ENCODE peak calls at places on chromosomes 4 and X, in ten cellular contexts. N is NCI-H1105 treated with DMSO at 0.1 percent for 48 hours; I is effector memory CD4-positive, alpha-beta T cell; O is brain microvascular endothelial cell; U is suprapubic skin; P is CD4-positive, alpha-beta T cell; E is NCI-H748 treated with DMSO at 0.1 percent for 48 hours; M is ovary; W is A172; Q is KG1. G is an unnamed sample.

GRCh38 chr4:94766856-94767255 is 9.1 kb downstream of the BMPR1B start:
- DNase-seq in M (no peak), W (peak; percentile 6), Q (no peak), I (no peak), P (no peak), U (no peak), O (peak; percentile 14), E (no peak), N (no peak), G (no peak)

GRCh38 chr4:72714482-72715279 is 145.7 kb upstream of the ADAMTS3 start:
- DNase-seq in P (no peak), M (no peak), Q (no peak), U (no peak), W (no peak), N (no peak), I (no peak), O (no peak), E (no peak), G (no peak)

GRCh38 chrX:14902536-14902935 is 29.3 kb downstream of the MOSPD2 start:
- DNase-seq in E (no peak), M (no peak), W (no peak), P (no peak), O (no peak), N (peak; percentile 2), Q (no peak), U (no peak), I (no peak), G (no peak)

GRCh38 chr4:173529505-173530325 is at the start of gene HAND2:
- DNase-seq in O (no peak), E (peak; percentile 46), N (peak; percentile 73), I (no peak), U (no peak), W (peak; percentile 13), Q (no peak), P (no peak), M (peak; percentile 80), G (no peak)

GRCh38 chr4:60216752-60217151 is 983.4 kb upstream of the ADGRL3 start:
- DNase-seq in I (no peak), N (no peak), U (no peak), O (peak; percentile 84), W (peak; percentile 49), P (no peak), E (no peak), M (no peak), Q (no peak), G (no peak)

GRCh38 chrX:100615015-100615414 is 21.6 kb downstream of the TSPAN6 start:
- DNase-seq in E (no peak), M (peak; percentile 32), U (no peak), W (peak; percentile 21), Q (no peak), O (peak; percentile 43), I (no peak), N (peak; percentile 12), P (no peak), G (no peak)

GRCh38 chrX:103554687-103555417 is 30.5 kb upstream of the TCEAL4 start:
- DNase-seq in I (peak; percentile 33), M (peak; percentile 48), Q (no peak), O (peak; percentile 49), E (no peak), W (no peak), U (no peak), P (peak; percentile 47), N (peak; percentile 79), G (peak; percentile 21)

GRCh38 chrX:530726-531610 is 99.6 kb upstream of the SHOX start:
- DNase-seq in Q (no peak), N (no peak), U (no peak), I (no peak), P (no peak), E (no peak), M (no peak), O (no peak), W (no peak), G (no peak)

GRCh38 chr4:76197971-76198410 is 15.6 kb downstream of the SCARB2 start:
- DNase-seq in W (no peak), U (no peak), O (peak; percentile 71), Q (peak; percentile 85), M (peak; percentile 67), N (peak; percentile 88), P (no peak), I (no peak), E (peak; percentile 78), G (no peak)

GRCh38 chrX:9534686-9535085 is 69.8 kb downstream of the TBL1X start:
- DNase-seq in M (no peak), E (no peak), U (no peak), P (no peak), Q (no peak), N (no peak), O (no peak), W (no peak), I (no peak), G (no peak)

GRCh38 chr4:52199574-52200338 is 148.7 kb downstream of the SPATA18 start:
- DNase-seq in Q (no peak), N (no peak), E (no peak), O (peak; percentile 7), W (peak; percentile 50), M (no peak), U (no peak), P (no peak), I (no peak), G (no peak)

GRCh38 chr4:128380306-128380705 is 92.7 kb upstream of the PGRMC2 start:
- DNase-seq in N (no peak), W (no peak), Q (no peak), U (no peak), E (no peak), M (no peak), P (no peak), I (no peak), O (no peak), G (no peak)

GRCh38 chr4:8147231-8147970 is 11.2 kb downstream of the ABLIM2 start:
- DNase-seq in P (no peak), N (no peak), I (no peak), W (no peak), M (no peak), Q (no peak), O (no peak), U (no peak), E (no peak), G (no peak)

GRCh38 chrX:115906881-115907280 is 263.7 kb upstream of the AGTR2 start:
- DNase-seq in W (no peak), I (no peak), P (no peak), E (no peak), N (no peak), M (no peak), O (no peak), U (no peak), Q (no peak), G (no peak)

GRCh38 chr4:73662709-73663546 is 42.7 kb upstream of the RASSF6 start:
- DNase-seq in I (no peak), U (no peak), Q (peak; percentile 49), N (peak; percentile 40), O (peak; percentile 47), E (peak; percentile 20), W (peak; percentile 23), P (no peak), M (no peak), G (no peak)

GRCh38 chr4:24053906-24054305 is 164.1 kb upstream of the PPARGC1A start:
- DNase-seq in N (no peak), E (no peak), W (no peak), M (no peak), O (no peak), U (no peak), P (no peak), I (no peak), Q (no peak), G (no peak)

GRCh38 chr4:19547463-19547862 is 704.2 kb upstream of the SLIT2 start:
- DNase-seq in E (no peak), M (no peak), N (no peak), I (no peak), O (no peak), W (no peak), P (no peak), Q (no peak), U (no peak), G (no peak)

GRCh38 chr4:167903291-167903721 is 189.0 kb upstream of the ANXA10 start:
- DNase-seq in E (no peak), N (no peak), W (peak; percentile 40), M (no peak), U (no peak), Q (no peak), I (no peak), P (no peak), O (peak; percentile 81), G (no peak)

GRCh38 chrX:44891642-44892041 is 18.7 kb downstream of the KDM6A start:
- DNase-seq in M (no peak), U (no peak), I (no peak), Q (no peak), W (no peak), O (no peak), P (no peak), E (no peak), N (no peak), G (no peak)

G was measured in stimulated activated CD8-positive, alpha-beta memory T cell treated with anti-CD3 and anti-CD28 coated beads, Interleukin-15, amount 100 ng/mL, for 4 hours.